ENCODE peak calls at places on chromosome X, in five cellular contexts. D, M, S, J and F are unnamed samples.
A peak's percentile ranks its signal among the peaks of the same experiment; 100 is the strongest.

GRCh38 chrX:118727686-118728339 is 407 bp downstream of the IL13RA1 start:
- DNase-seq in D (no peak), M (peak; percentile 10), S (no peak), J (peak; percentile 23), F (no peak)

GRCh38 chrX:139332441-139332840 is 198.1 kb upstream of the F9 start:
- DNase-seq in D (no peak), M (no peak), S (no peak), J (no peak), F (no peak)

GRCh38 chrX:104432321-104432720 is 133.7 kb upstream of the IL1RAPL2 start:
- DNase-seq in D (no peak), M (no peak), S (no peak), J (no peak), F (no peak)

GRCh38 chrX:27976284-27976683 is 5.0 kb downstream of the DCAF8L1 start:
- DNase-seq in D (no peak), M (no peak), S (no peak), J (no peak), F (no peak)

GRCh38 chrX:1323315-1323714 is 13.3 kb upstream of the IL3RA start:
- DNase-seq in D (no peak), M (peak; percentile 78), S (peak; percentile 78), J (no peak), F (peak; percentile 10)

GRCh38 chrX:136689441-136689840 is 41.5 kb downstream of the CD40LG start:
- DNase-seq in D (no peak), M (peak; percentile 17), S (no peak), J (no peak), F (no peak)

GRCh38 chrX:12301288-12301687 is 163.0 kb downstream of the FRMPD4 start:
- DNase-seq in D (no peak), M (no peak), S (no peak), J (no peak), F (no peak)

GRCh38 chrX:19245711-19246269 is 97.9 kb upstream of the PDHA1 start:
- DNase-seq in D (no peak), M (no peak), S (no peak), J (no peak), F (no peak)

GRCh38 chrX:14672611-14673172 is 143.4 kb downstream of the GLRA2 start:
- DNase-seq in D (no peak), M (no peak), S (no peak), J (no peak), F (no peak)

GRCh38 chrX:915427-916234 is 285.0 kb downstream of the SHOX start:
- DNase-seq in D (no peak), M (no peak), S (no peak), J (no peak), F (no peak)

GRCh38 chrX:140439455-140439854 is 65.4 kb downstream of the SOX3 start:
- DNase-seq in D (no peak), M (peak; percentile 84), S (no peak), J (no peak), F (no peak)

GRCh38 chrX:11787564-11787963 is 29.5 kb downstream of the MSL3 start:
- DNase-seq in D (no peak), M (peak; percentile 85), S (no peak), J (peak; percentile 28), F (no peak)

GRCh38 chrX:132023896-132024386 is 839 bp downstream of the STK26 start:
- DNase-seq in D (no peak), M (peak; percentile 31), S (peak; percentile 25), J (no peak), F (no peak)

GRCh38 chrX:121851033-121851432 is 803.6 kb downstream of the GLUD2 start:
- DNase-seq in D (no peak), M (no peak), S (no peak), J (no peak), F (peak; percentile 26)

GRCh38 chrX:140050906-140051305 is 85.6 kb upstream of the CXorf66 start:
- DNase-seq in D (no peak), M (no peak), S (no peak), J (no peak), F (no peak)

GRCh38 chrX:146243071-146243470 is 425.4 kb downstream of the SLITRK2 start:
- DNase-seq in D (no peak), M (no peak), S (no peak), J (no peak), F (no peak)

GRCh38 chrX:27815209-27815608 is 7.4 kb downstream of the MAGEB10 start:
- DNase-seq in D (no peak), M (no peak), S (no peak), J (no peak), F (no peak)

GRCh38 chrX:19981987-19982386 is 8.9 kb downstream of the BCLAF3 start:
- DNase-seq in D (no peak), M (no peak), S (no peak), J (no peak), F (no peak)

GRCh38 chrX:3815896-3816664 is 102.6 kb upstream of the PRKX start:
- DNase-seq in D (no peak), M (peak; percentile 24), S (peak; percentile 26), J (peak; percentile 12), F (no peak)

GRCh38 chrX:9164535-9165425 is 130.9 kb upstream of the FAM9B start:
- DNase-seq in D (no peak), M (no peak), S (no peak), J (no peak), F (no peak)

GRCh38 chrX:29911673-29912072 is 303.7 kb upstream of the MAGEB2 start:
- DNase-seq in D (no peak), M (no peak), S (no peak), J (no peak), F (no peak)

GRCh38 chrX:46693149-46693548 is 65.8 kb downstream of the SLC9A7 start:
- DNase-seq in D (no peak), M (no peak), S (no peak), J (no peak), F (no peak)

GRCh38 chrX:39808471-39808917 is 289.3 kb downstream of the BCOR start:
- DNase-seq in D (peak; percentile 72), M (no peak), S (no peak), J (no peak), F (peak; percentile 40)

GRCh38 chrX:108699368-108699767 is 37.0 kb downstream of the IRS4 start:
- DNase-seq in D (no peak), M (no peak), S (peak; percentile 2), J (no peak), F (peak; percentile 3)

GRCh38 chrX:129493643-129494042 is 29.6 kb downstream of the SMARCA1 start:
- DNase-seq in D (no peak), M (no peak), S (no peak), J (no peak), F (no peak)

GRCh38 chrX:24110049-24110448 is 39.5 kb upstream of the ZFX start:
- DNase-seq in D (no peak), M (no peak), S (no peak), J (no peak), F (no peak)

DNA sequence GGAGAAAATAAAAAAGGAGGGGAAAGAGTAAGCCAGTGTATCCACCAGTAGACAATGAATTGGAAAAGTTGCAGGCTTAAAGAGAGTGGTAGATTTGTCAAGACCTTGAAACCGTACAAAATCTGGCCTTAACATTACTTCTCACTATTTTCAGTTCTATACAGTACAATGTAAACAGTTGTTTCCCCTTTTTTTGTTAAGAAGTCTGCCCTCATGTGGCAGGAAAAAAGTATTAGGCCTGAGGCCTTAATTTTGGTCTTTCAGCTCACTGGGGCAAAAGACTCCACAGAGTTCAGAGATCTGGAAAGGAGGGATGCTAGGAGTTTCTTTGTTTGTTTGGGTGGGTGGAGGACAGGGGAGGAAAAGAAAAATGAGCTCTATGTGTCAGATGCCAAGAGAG is 92.8 kb upstream of the CCDC160 start:
- DNase-seq in D (no peak), M (no peak), S (peak; percentile 17), J (no peak), F (no peak)
- TF ChIP-seq CTCF in D (peak; percentile 30), M (no peak), S (peak; percentile 13), J (no peak), F (peak; percentile 27)

DNA sequence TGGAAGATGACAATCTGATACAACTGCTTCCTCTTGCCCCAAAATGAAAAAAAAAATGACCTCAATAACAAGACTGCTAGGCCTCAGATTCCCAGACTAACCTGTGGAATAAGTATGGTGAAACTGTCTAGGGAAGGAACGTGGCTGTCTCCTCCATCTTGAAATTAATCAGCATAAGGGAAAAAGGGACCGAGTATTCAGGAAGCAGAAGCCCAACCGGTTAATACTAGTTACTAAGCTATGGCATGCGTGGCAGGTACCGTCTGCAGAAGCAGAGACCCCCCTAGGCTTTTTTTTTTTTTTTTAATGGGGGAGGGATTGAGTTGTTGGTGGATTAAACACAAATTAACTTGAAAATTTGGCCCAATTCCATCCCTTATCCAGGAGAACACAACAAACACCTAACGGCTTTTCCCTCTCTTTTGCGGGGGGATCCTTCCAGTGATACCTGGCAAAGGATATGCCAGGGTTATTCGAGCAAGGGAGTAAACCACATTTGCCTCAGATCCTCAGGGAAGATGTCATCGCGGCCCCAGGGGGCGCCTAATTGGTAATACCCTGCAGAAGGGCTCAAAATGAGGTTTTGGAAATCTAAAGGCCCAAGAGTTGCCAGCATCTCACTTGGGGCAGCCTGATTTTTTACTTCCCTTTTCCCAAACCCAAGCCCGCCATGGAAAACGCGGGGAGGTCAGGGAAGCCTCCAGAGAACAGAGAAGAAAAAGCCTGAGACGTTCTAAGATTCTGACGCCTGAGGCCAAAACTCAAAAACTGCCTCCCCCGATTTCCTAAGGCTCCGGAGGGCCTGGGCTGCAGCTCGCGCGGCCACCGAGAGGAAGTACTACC is 853 bp downstream of the RLIM start:
- DNase-seq in D (no peak), M (no peak), S (no peak), J (peak; percentile 9), F (no peak)
- TF ChIP-seq CTCF in D (no peak), M (no peak), S (no peak), J (no peak), F (no peak)

DNA sequence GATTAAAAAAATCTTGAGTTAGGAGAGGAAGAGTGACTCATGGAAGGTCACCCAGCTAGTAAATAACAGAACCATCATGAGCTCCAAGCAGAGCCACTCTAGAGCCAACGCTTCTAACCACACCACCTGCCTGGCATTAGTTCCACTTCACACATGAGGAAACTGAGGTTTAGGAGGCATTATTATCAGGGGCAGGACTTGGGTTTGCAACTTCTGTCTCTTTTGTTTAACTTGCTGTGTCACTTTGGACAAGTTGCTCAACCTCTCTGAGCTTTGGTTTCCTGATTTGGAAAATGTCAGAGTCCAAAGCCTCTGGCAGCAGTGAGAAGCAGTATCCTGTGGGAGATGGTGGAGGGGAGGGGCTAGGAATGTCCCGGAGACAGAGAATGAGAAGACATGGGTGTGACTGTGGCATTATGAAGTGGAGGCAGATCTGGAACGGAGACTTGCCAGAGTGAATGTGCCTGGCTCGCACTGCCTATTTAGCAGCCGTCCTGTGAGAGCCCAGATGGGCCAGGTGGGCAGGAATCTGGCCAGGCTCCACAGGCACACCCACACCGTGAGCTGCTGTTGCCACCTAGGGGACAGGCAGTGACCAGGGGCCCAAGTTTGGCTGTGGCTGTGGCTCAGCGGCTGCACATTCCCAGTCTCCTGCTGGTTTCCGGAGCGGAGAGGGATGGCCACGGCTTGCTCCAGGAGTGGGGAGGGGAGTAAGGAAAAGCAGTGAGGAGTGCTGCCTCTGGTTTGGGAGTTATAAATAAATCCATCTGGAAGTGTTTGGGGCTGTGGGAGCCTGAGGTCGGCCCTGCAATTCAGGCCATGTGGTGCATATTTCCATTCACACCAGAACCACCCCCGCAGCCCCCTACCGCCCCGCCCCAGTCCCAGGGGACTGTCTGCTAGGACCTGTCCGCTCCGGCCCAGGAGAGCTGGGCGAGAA is 93.4 kb downstream of the NHSL2 start:
- DNase-seq in D (peak; percentile 27), M (peak; percentile 73), S (no peak), J (peak; percentile 42), F (peak; percentile 70)
- TF ChIP-seq CTCF in D (peak; percentile 34), M (no peak), S (no peak), J (no peak), F (peak; percentile 35)

DNA sequence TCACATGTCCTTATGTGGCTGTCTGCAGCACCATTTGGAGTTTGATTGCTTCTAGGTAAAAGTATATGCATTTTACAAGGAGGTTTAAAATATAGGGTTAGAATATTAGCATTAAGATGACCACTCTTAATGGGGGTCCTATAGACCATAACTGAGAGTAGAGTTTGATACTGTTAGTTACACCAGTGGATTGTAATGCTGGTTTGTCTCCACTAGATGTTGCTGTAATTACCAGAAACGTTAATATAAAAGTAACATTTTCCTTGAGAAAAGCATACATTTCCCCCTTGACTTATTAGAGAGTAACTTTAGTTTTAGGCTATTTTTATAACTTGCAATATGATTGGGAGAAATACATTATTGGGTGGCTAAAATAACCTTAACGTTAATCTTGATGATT is 93.0 kb downstream of the ZXDA start:
- DNase-seq in D (no peak), M (no peak), S (no peak), J (no peak), F (no peak)
- TF ChIP-seq CTCF in D (peak; percentile 44), M (no peak), S (peak; percentile 6), J (no peak), F (no peak)